ENCODE peak calls at places on chromosomes 7 and 10, in five cellular contexts. One of them, this sample, is unnamed.
A peak's percentile ranks its signal among the peaks of the same experiment; 100 is the strongest.

GRCh38 chr10:68561804-68562649 is 1.9 kb downstream of the TET1 start:
- DNase-seq in HL-60: no peak
- DNase-seq in myocyte: no peak
- DNase-seq in lower lobe of right lung: no peak
- DNase-seq in activated gamma-delta T cell treated with Interleukin-2 at 50 U/mL for 16 hours: no peak
- DNase-seq in this sample: peak; percentile 38

GRCh38 chr7:125253454-125254182 is 324.0 kb upstream of the POT1 start:
- DNase-seq in HL-60: no peak
- DNase-seq in myocyte: no peak
- DNase-seq in lower lobe of right lung: no peak
- DNase-seq in activated gamma-delta T cell treated with Interleukin-2 at 50 U/mL for 16 hours: no peak
- DNase-seq in this sample: no peak

GRCh38 chr10:79502561-79503309 is 9.6 kb upstream of the EIF5AL1 start:
- DNase-seq in HL-60: no peak
- DNase-seq in myocyte: no peak
- DNase-seq in lower lobe of right lung: no peak
- DNase-seq in activated gamma-delta T cell treated with Interleukin-2 at 50 U/mL for 16 hours: no peak
- DNase-seq in this sample: peak; percentile 35

GRCh38 chr7:100674441-100675407 is 1.2 kb downstream of the GNB2 start:
- DNase-seq in HL-60: no peak
- DNase-seq in myocyte: peak; percentile 36
- DNase-seq in lower lobe of right lung: peak; percentile 76
- DNase-seq in activated gamma-delta T cell treated with Interleukin-2 at 50 U/mL for 16 hours: peak; percentile 19
- DNase-seq in this sample: peak; percentile 32

GRCh38 chr10:58464956-58465355 is 47.7 kb upstream of the BICC1 start:
- DNase-seq in HL-60: no peak
- DNase-seq in myocyte: no peak
- DNase-seq in lower lobe of right lung: no peak
- DNase-seq in activated gamma-delta T cell treated with Interleukin-2 at 50 U/mL for 16 hours: no peak
- DNase-seq in this sample: no peak

GRCh38 chr7:100835903-100836811 is 8.8 kb upstream of the EPHB4 start:
- DNase-seq in HL-60: no peak
- DNase-seq in myocyte: no peak
- DNase-seq in lower lobe of right lung: peak; percentile 65
- DNase-seq in activated gamma-delta T cell treated with Interleukin-2 at 50 U/mL for 16 hours: no peak
- DNase-seq in this sample: peak; percentile 72

GRCh38 chr10:94496010-94496409 is 49.6 kb upstream of the HELLS start:
- DNase-seq in HL-60: no peak
- DNase-seq in myocyte: peak; percentile 9
- DNase-seq in lower lobe of right lung: no peak
- DNase-seq in activated gamma-delta T cell treated with Interleukin-2 at 50 U/mL for 16 hours: no peak
- DNase-seq in this sample: no peak

GRCh38 chr7:114085592-114086490 is 167.0 kb upstream of the PPP1R3A start:
- DNase-seq in HL-60: no peak
- DNase-seq in myocyte: peak; percentile 73
- DNase-seq in lower lobe of right lung: peak; percentile 82
- DNase-seq in activated gamma-delta T cell treated with Interleukin-2 at 50 U/mL for 16 hours: peak; percentile 7
- DNase-seq in this sample: peak; percentile 75

GRCh38 chr10:49387029-49387428 is 8.9 kb downstream of the DRGX start:
- DNase-seq in HL-60: no peak
- DNase-seq in myocyte: peak; percentile 65
- DNase-seq in lower lobe of right lung: no peak
- DNase-seq in activated gamma-delta T cell treated with Interleukin-2 at 50 U/mL for 16 hours: no peak
- DNase-seq in this sample: no peak

GRCh38 chr10:73744690-73744994 is 470 bp downstream of the SEC24C start:
- DNase-seq in HL-60: no peak
- DNase-seq in myocyte: peak; percentile 73
- DNase-seq in lower lobe of right lung: peak; percentile 72
- DNase-seq in activated gamma-delta T cell treated with Interleukin-2 at 50 U/mL for 16 hours: peak; percentile 33
- DNase-seq in this sample: peak; percentile 66

GRCh38 chr7:122688385-122688998 is 10.4 kb downstream of the RNF133 start:
- DNase-seq in HL-60: no peak
- DNase-seq in myocyte: peak; percentile 6
- DNase-seq in lower lobe of right lung: no peak
- DNase-seq in activated gamma-delta T cell treated with Interleukin-2 at 50 U/mL for 16 hours: no peak
- DNase-seq in this sample: no peak

GRCh38 chr7:3887071-3887691 is 586.1 kb downstream of the SDK1 start:
- DNase-seq in HL-60: no peak
- DNase-seq in myocyte: no peak
- DNase-seq in lower lobe of right lung: no peak
- DNase-seq in activated gamma-delta T cell treated with Interleukin-2 at 50 U/mL for 16 hours: no peak
- DNase-seq in this sample: no peak

GRCh38 chr10:132204078-132204780 is 17.5 kb downstream of the DPYSL4 start:
- DNase-seq in HL-60: no peak
- DNase-seq in myocyte: no peak
- DNase-seq in lower lobe of right lung: peak; percentile 37
- DNase-seq in activated gamma-delta T cell treated with Interleukin-2 at 50 U/mL for 16 hours: no peak
- DNase-seq in this sample: no peak

GRCh38 chr7:66859339-66859738 is 61.7 kb upstream of the TMEM248 start:
- DNase-seq in HL-60: no peak
- DNase-seq in myocyte: no peak
- DNase-seq in lower lobe of right lung: no peak
- DNase-seq in activated gamma-delta T cell treated with Interleukin-2 at 50 U/mL for 16 hours: no peak
- DNase-seq in this sample: no peak